ENCODE peak calls at places on chromosomes 1 and 21, in seven cellular contexts. One of them, this sample, is unnamed.

GRCh38 chr1:88612783-88613182 is 71.3 kb upstream of the PKN2 start:
- DNase-seq in K562: no peak
- DNase-seq in GM12891: no peak
- DNase-seq in HepG2: no peak
- DNase-seq in SK-N-SH: no peak
- DNase-seq in GM12878: no peak
- DNase-seq in GM12892: no peak
- DNase-seq in this sample: no peak

GRCh38 chr21:34157456-34158025 is 84.2 kb downstream of the MRPS6 start:
- DNase-seq in K562: no peak
- DNase-seq in SK-N-SH: no peak
- DNase-seq in HepG2: no peak
- DNase-seq in GM12891: no peak
- DNase-seq in GM12892: no peak
- DNase-seq in GM12878: no peak
- DNase-seq in this sample: no peak

GRCh38 chr1:55374801-55375616 is 159.8 kb upstream of the USP24 start:
- DNase-seq in SK-N-SH: no peak
- DNase-seq in K562: no peak
- DNase-seq in GM12892: no peak
- DNase-seq in HepG2: no peak
- DNase-seq in GM12891: no peak
- DNase-seq in GM12878: no peak
- DNase-seq in this sample: no peak

GRCh38 chr1:157363660-157364140 is 188.6 kb downstream of the FCRL5 start:
- DNase-seq in GM12878: peak; percentile 20
- DNase-seq in K562: peak; percentile 20
- DNase-seq in SK-N-SH: peak; percentile 30
- DNase-seq in GM12892: peak; percentile 31
- DNase-seq in GM12891: no peak
- DNase-seq in HepG2: peak; percentile 41
- DNase-seq in this sample: peak; percentile 33

GRCh38 chr1:77955709-77956108 is 23.2 kb downstream of the FUBP1 start:
- DNase-seq in GM12892: no peak
- DNase-seq in GM12878: no peak
- DNase-seq in GM12891: no peak
- DNase-seq in SK-N-SH: no peak
- DNase-seq in K562: no peak
- DNase-seq in HepG2: no peak
- DNase-seq in this sample: no peak

GRCh38 chr21:34844924-34845238 is 176.1 kb downstream of the CLIC6 start:
- DNase-seq in GM12878: no peak
- DNase-seq in GM12892: no peak
- DNase-seq in GM12891: no peak
- DNase-seq in K562: no peak
- DNase-seq in HepG2: no peak
- DNase-seq in SK-N-SH: no peak
- DNase-seq in this sample: no peak

GRCh38 chr1:55257958-55258357 is 42.8 kb upstream of the USP24 start:
- DNase-seq in GM12878: peak; percentile 45
- DNase-seq in GM12892: no peak
- DNase-seq in K562: no peak
- DNase-seq in HepG2: no peak
- DNase-seq in GM12891: no peak
- DNase-seq in SK-N-SH: no peak
- DNase-seq in this sample: no peak

GRCh38 chr1:226973371-226973897 is 33.3 kb downstream of the COQ8A start:
- DNase-seq in GM12891: no peak
- DNase-seq in K562: no peak
- DNase-seq in GM12892: no peak
- DNase-seq in HepG2: no peak
- DNase-seq in GM12878: no peak
- DNase-seq in SK-N-SH: peak; percentile 84
- DNase-seq in this sample: no peak

GRCh38 chr21:45545691-45546531 is 3.7 kb upstream of the SLC19A1 start:
- DNase-seq in GM12891: no peak
- DNase-seq in HepG2: no peak
- DNase-seq in GM12892: no peak
- DNase-seq in K562: no peak
- DNase-seq in SK-N-SH: peak; percentile 12
- DNase-seq in GM12878: no peak
- DNase-seq in this sample: peak; percentile 38

GRCh38 chr1:207826557-207827487 is 75.0 kb downstream of the CD46 start:
- DNase-seq in GM12878: no peak
- DNase-seq in GM12892: no peak
- DNase-seq in K562: no peak
- DNase-seq in SK-N-SH: no peak
- DNase-seq in GM12891: no peak
- DNase-seq in HepG2: peak; percentile 90
- DNase-seq in this sample: no peak

GRCh38 chr1:41381691-41382530 is 20.7 kb downstream of the FOXO6 start:
- DNase-seq in GM12878: no peak
- DNase-seq in K562: no peak
- DNase-seq in SK-N-SH: peak; percentile 88
- DNase-seq in HepG2: no peak
- DNase-seq in GM12891: peak; percentile 52
- DNase-seq in GM12892: peak; percentile 53
- DNase-seq in this sample: no peak

GRCh38 chr1:200231787-200232222 is 178.0 kb downstream of the ZNF281 start:
- DNase-seq in HepG2: peak; percentile 17
- DNase-seq in GM12891: no peak
- DNase-seq in K562: no peak
- DNase-seq in SK-N-SH: no peak
- DNase-seq in GM12878: no peak
- DNase-seq in GM12892: no peak
- DNase-seq in this sample: no peak

GRCh38 chr1:200342511-200343400 is 67.1 kb downstream of the ZNF281 start:
- DNase-seq in K562: no peak
- DNase-seq in GM12892: no peak
- DNase-seq in GM12891: no peak
- DNase-seq in GM12878: no peak
- DNase-seq in SK-N-SH: no peak
- DNase-seq in HepG2: no peak
- DNase-seq in this sample: no peak

GRCh38 chr1:23283660-23284602 is 60.2 kb downstream of the HNRNPR start:
- DNase-seq in SK-N-SH: no peak
- DNase-seq in K562: no peak
- DNase-seq in HepG2: no peak
- DNase-seq in GM12891: no peak
- DNase-seq in GM12878: no peak
- DNase-seq in GM12892: no peak
- DNase-seq in this sample: no peak
- TF ChIP-seq TAF1 in SK-N-SH: no peak
- TF ChIP-seq TAF1 in K562: no peak
- TF ChIP-seq TAF1 in HepG2: no peak
- TF ChIP-seq TAF1 in GM12891: no peak
- TF ChIP-seq TAF1 in GM12878: no peak
- TF ChIP-seq TAF1 in GM12892: no peak
- TF ChIP-seq TAF1 in this sample: no peak

DNA sequence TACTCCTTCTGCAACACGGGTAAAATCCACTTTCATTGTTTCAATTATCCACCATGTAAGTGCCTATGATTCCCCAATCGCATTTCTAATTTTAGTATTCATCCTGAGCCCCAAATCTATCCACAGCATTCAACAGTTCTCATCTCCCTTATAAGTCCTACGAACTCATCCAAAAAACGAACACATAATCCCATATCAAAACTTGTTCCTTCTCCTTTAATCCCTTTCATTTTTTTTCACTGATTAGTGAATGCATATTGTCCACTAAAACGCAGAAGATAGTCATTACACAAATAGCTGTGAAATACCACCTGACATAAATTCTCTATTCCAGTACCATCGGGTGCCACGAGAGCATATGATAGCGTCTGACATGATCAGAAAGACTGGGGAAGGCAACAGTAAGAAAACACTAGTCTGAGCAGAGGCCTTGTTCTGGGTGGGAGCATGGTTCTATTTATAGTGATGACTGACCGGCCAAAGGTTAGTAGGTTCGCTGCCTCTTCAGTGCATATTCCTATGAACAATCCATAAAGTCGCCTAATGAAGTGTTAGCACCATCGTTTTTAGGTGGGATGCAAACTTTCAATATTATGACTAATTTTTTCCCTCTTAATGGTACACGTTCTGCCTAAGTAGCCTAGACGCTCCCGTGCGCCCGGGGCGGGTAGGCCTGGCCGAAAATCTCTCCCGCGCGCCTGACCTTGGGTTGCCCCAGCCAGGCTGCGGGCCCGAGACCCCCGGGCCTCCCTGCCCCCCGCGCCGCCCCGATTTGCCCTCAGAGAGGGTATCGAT is 648 bp downstream of the ATP5PF start:
- DNase-seq in GM12878: no peak
- DNase-seq in SK-N-SH: peak; percentile 24
- DNase-seq in GM12891: no peak
- DNase-seq in HepG2: peak; percentile 62
- DNase-seq in K562: no peak
- DNase-seq in GM12892: no peak
- DNase-seq in this sample: no peak
- TF ChIP-seq POLR2AphosphoS5 in GM12878: no peak
- TF ChIP-seq POLR2AphosphoS5 in SK-N-SH: peak; percentile 11
- TF ChIP-seq POLR2AphosphoS5 in GM12891: no peak
- TF ChIP-seq POLR2AphosphoS5 in HepG2: no peak
- TF ChIP-seq POLR2AphosphoS5 in K562: no peak
- TF ChIP-seq POLR2AphosphoS5 in GM12892: no peak
- TF ChIP-seq POLR2AphosphoS5 in this sample: no peak

GRCh38 chr1:236888903-236889302 is 93.8 kb downstream of the MTR start:
- DNase-seq in GM12878: no peak
- DNase-seq in GM12891: no peak
- DNase-seq in SK-N-SH: no peak
- DNase-seq in GM12892: no peak
- DNase-seq in K562: no peak
- DNase-seq in HepG2: no peak
- DNase-seq in this sample: no peak

GRCh38 chr1:236888126-236888525 is 93.0 kb downstream of the MTR start:
- DNase-seq in K562: no peak
- DNase-seq in GM12878: no peak
- DNase-seq in SK-N-SH: no peak
- DNase-seq in GM12892: no peak
- DNase-seq in GM12891: no peak
- DNase-seq in HepG2: no peak
- DNase-seq in this sample: no peak

GRCh38 chr1:236890152-236891056 is 95.3 kb downstream of the MTR start:
- DNase-seq in SK-N-SH: no peak
- DNase-seq in GM12892: no peak
- DNase-seq in GM12891: no peak
- DNase-seq in HepG2: no peak
- DNase-seq in K562: no peak
- DNase-seq in GM12878: no peak
- DNase-seq in this sample: no peak

DNA sequence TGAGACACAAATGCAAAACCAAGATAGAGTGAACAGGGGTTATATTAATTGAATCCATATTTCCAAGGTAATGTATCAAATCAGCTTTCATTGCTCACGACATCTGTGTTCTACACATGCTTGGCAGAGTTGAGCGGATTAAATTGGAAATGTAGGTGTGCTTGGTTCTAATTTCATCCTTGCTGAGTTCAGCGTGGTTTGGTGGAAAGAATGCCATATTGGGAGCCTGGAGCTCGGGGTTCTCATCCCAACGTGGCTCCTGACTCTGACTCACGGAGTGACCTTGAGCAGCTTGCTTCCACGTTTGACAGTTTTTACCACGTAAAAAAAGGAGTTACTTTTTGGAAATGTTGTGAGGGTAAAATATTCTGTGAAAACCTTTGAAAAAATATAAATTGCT is 92.0 kb downstream of the MTR start:
- DNase-seq in GM12878: no peak
- DNase-seq in HepG2: no peak
- DNase-seq in SK-N-SH: no peak
- DNase-seq in GM12892: no peak
- DNase-seq in K562: no peak
- DNase-seq in GM12891: no peak
- DNase-seq in this sample: no peak
- TF ChIP-seq TAF1 in GM12878: no peak
- TF ChIP-seq TAF1 in HepG2: no peak
- TF ChIP-seq TAF1 in SK-N-SH: no peak
- TF ChIP-seq TAF1 in GM12892: no peak
- TF ChIP-seq TAF1 in K562: no peak
- TF ChIP-seq TAF1 in GM12891: no peak
- TF ChIP-seq TAF1 in this sample: no peak

GRCh38 chr1:115640384-115640783 is 1.4 kb upstream of the VANGL1 start:
- DNase-seq in K562: no peak
- DNase-seq in GM12878: no peak
- DNase-seq in HepG2: no peak
- DNase-seq in GM12891: no peak
- DNase-seq in SK-N-SH: no peak
- DNase-seq in GM12892: no peak
- DNase-seq in this sample: no peak

GRCh38 chr1:115642168-115643072 is 650 bp downstream of the VANGL1 start:
- DNase-seq in K562: peak; percentile 75
- DNase-seq in GM12878: peak; percentile 28
- DNase-seq in GM12891: peak; percentile 62
- DNase-seq in HepG2: peak; percentile 35
- DNase-seq in GM12892: peak; percentile 57
- DNase-seq in SK-N-SH: peak; percentile 83
- DNase-seq in this sample: peak; percentile 69

GRCh38 chr1:115643219-115643618 is 1.4 kb downstream of the VANGL1 start:
- DNase-seq in GM12878: no peak
- DNase-seq in SK-N-SH: no peak
- DNase-seq in GM12891: no peak
- DNase-seq in HepG2: no peak
- DNase-seq in K562: no peak
- DNase-seq in GM12892: no peak
- DNase-seq in this sample: no peak

GRCh38 chr1:115643636-115644035 is 1.9 kb downstream of the VANGL1 start:
- DNase-seq in GM12878: no peak
- DNase-seq in SK-N-SH: no peak
- DNase-seq in GM12892: no peak
- DNase-seq in K562: no peak
- DNase-seq in GM12891: no peak
- DNase-seq in HepG2: no peak
- DNase-seq in this sample: no peak

DNA sequence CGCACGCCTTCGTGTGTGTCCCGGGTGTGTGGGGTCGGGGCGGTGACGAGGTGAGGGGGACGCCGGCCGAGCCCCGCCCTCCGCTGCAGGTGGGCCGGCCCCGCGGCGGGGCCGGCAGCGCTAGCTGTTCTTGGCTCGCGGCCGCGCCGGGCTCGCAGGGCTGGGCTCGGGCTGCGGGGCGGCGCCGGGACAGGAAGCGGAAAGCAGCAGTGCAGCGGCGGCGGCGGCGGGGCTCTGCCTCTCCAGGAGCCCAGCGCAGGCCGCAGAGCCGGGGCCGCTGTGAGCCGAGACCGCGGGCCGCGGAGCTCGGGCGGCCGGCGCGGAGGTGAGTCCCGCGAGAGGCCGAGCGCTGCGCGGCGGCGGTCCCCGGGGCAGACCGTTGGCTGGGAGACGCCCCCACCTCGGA is at the start of gene VANGL1:
- DNase-seq in SK-N-SH: peak; percentile 91
- DNase-seq in K562: peak; percentile 94
- DNase-seq in GM12891: peak; percentile 74
- DNase-seq in HepG2: peak; percentile 34
- DNase-seq in GM12878: no peak
- DNase-seq in GM12892: peak; percentile 73
- DNase-seq in this sample: no peak
- TF ChIP-seq POLR2AphosphoS5 in SK-N-SH: no peak
- TF ChIP-seq POLR2AphosphoS5 in K562: no peak
- TF ChIP-seq POLR2AphosphoS5 in GM12891: no peak
- TF ChIP-seq POLR2AphosphoS5 in HepG2: no peak
- TF ChIP-seq POLR2AphosphoS5 in GM12878: no peak
- TF ChIP-seq POLR2AphosphoS5 in GM12892: no peak
- TF ChIP-seq POLR2AphosphoS5 in this sample: no peak

This sample was measured in H1.